ENCODE peak calls at places on chromosome 5, in five cellular contexts. N is thoracic aorta; V is cardiac muscle cell; S is CD4-positive, alpha-beta T cell; I is GM20000. R is an unnamed sample.

GRCh38 chr5:116577064-116577788 is 2.6 kb upstream of the SEMA6A start:
- DNase-seq in S (no peak), N (no peak), V (no peak), I (peak; percentile 71), R (no peak)

GRCh38 chr5:64766934-64767333 is 1.6 kb downstream of the SREK1IP1 start:
- DNase-seq in S (no peak), N (no peak), I (no peak), V (no peak), R (no peak)

GRCh38 chr5:160023883-160024635 is 15.1 kb downstream of the TTC1 start:
- DNase-seq in V (peak; percentile 52), I (no peak), S (no peak), N (no peak), R (no peak)

GRCh38 chr5:8327016-8327415 is 458.1 kb downstream of the MTRR start:
- DNase-seq in N (no peak), V (no peak), S (no peak), I (no peak), R (no peak)

GRCh38 chr5:53167836-53168235 is 58.3 kb upstream of the MOCS2 start:
- DNase-seq in S (no peak), N (no peak), I (no peak), V (peak; percentile 86), R (no peak)

GRCh38 chr5:527646-528591 is 3.7 kb upstream of the SLC9A3 start:
- DNase-seq in S (no peak), V (no peak), N (no peak), I (peak; percentile 82), R (no peak)

GRCh38 chr5:168946363-168946762 is 354.6 kb downstream of the SLIT3 start:
- DNase-seq in N (no peak), I (no peak), S (no peak), V (peak; percentile 13), R (no peak)

GRCh38 chr5:21094619-21095018 is 1106.6 kb upstream of the CDH18 start:
- DNase-seq in N (no peak), S (no peak), I (no peak), V (no peak), R (no peak)

GRCh38 chr5:148687427-148687826 is 33.1 kb upstream of the HTR4 start:
- DNase-seq in I (no peak), S (no peak), V (peak; percentile 34), N (no peak), R (no peak)

GRCh38 chr5:58378613-58379385 is 81.1 kb downstream of the PLK2 start:
- DNase-seq in N (no peak), V (no peak), I (no peak), S (no peak), R (no peak)

GRCh38 chr5:76082790-76083554 is at the start of gene SV2C:
- DNase-seq in S (no peak), N (no peak), V (peak; percentile 10), I (peak; percentile 45), R (peak; percentile 40)

GRCh38 chr5:176647030-176647869 is at the start of gene TSPAN17:
- DNase-seq in V (peak; percentile 99), N (peak; percentile 100), I (peak; percentile 100), S (peak; percentile 91), R (peak; percentile 99)
- TF ChIP-seq CTCF in V (peak; percentile 40), N (peak; percentile 11), I (peak; percentile 12), S (no peak), R (peak; percentile 22)

GRCh38 chr5:173187054-173187743 is 42.9 kb downstream of the BNIP1 start:
- DNase-seq in S (no peak), I (no peak), V (no peak), N (no peak), R (no peak)
- TF ChIP-seq CTCF in S (no peak), I (peak; percentile 13), V (no peak), N (no peak), R (no peak)

GRCh38 chr5:180284161-180284560 is 7.7 kb downstream of the MAPK9 start:
- DNase-seq in N (no peak), S (no peak), I (no peak), V (no peak), R (no peak)
- TF ChIP-seq CTCF in N (no peak), S (no peak), I (no peak), V (no peak), R (no peak)

GRCh38 chr5:127442085-127442484 is 75.4 kb upstream of the PRRC1 start:
- DNase-seq in S (no peak), N (no peak), I (peak; percentile 21), V (peak; percentile 36), R (no peak)
- TF ChIP-seq CTCF in S (no peak), N (no peak), I (no peak), V (peak; percentile 23), R (peak; percentile 22)

GRCh38 chr5:88830567-88830966 is 52.4 kb downstream of the MEF2C start:
- DNase-seq in I (no peak), V (no peak), S (no peak), N (no peak), R (no peak)

GRCh38 chr5:88826959-88827585 is 55.9 kb downstream of the MEF2C start:
- DNase-seq in N (no peak), V (peak; percentile 85), I (no peak), S (no peak), R (no peak)

GRCh38 chr5:88827997-88828396 is 55.0 kb downstream of the MEF2C start:
- DNase-seq in I (no peak), S (no peak), N (no peak), V (no peak), R (no peak)

GRCh38 chr5:88829773-88830172 is 53.2 kb downstream of the MEF2C start:
- DNase-seq in S (no peak), N (no peak), I (no peak), V (no peak), R (no peak)

DNA sequence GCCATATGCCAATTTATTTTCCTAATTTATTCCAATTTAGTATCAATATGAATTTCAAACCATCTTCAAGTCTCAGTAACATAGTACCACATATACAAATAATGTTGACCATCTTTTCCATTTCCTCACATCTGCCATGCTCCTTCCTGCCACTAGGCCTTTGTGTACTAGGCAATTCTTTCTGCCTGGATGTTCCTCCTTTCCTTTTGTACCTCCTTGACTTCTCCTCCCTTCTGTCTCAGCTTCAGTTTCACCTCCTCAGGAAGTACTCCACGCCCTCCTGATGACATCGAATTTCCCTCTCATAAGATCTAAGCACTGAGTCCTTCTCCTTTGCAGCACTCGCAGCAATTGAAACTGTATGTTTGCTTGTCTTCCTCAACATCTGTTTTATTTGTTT is 53.9 kb downstream of the MEF2C start:
- DNase-seq in S (no peak), V (no peak), I (no peak), N (no peak), R (no peak)
- TF ChIP-seq CTCF in S (no peak), V (peak; percentile 22), I (no peak), N (peak; percentile 46), R (no peak)

DNA sequence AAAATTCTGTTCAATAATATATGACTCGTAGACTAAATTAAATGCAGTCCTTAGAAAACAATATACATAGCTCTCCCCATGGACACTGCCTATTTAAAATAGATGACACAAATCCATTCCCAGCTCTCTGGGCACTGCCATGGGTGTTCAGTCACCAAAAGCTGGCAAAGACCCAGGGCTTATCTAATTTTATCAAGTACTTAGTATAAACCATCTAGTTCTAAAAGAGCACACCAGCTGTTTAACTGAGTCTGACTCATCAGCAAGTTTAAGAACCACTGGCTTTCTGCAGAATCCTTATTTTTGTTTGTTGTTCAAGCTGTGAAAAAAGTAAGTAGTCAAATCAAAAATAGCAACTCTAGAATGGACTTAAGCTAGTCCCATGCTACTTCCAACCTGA is 107.6 kb downstream of the PLPP1 start:
- DNase-seq in V (peak; percentile 67), I (no peak), N (peak; percentile 38), S (no peak), R (no peak)
- TF ChIP-seq CTCF in V (no peak), I (no peak), N (no peak), S (no peak), R (no peak)

GRCh38 chr5:171610686-171611085 is 174.9 kb upstream of the SMIM23 start:
- DNase-seq in N (no peak), V (no peak), S (no peak), I (no peak), R (no peak)

GRCh38 chr5:171610053-171610452 is 175.6 kb upstream of the SMIM23 start:
- DNase-seq in S (no peak), N (no peak), V (no peak), I (no peak), R (no peak)

GRCh38 chr5:171607863-171608262 is 177.8 kb upstream of the SMIM23 start:
- DNase-seq in N (no peak), I (no peak), S (no peak), V (no peak), R (no peak)

GRCh38 chr5:171604195-171604594 is 181.4 kb upstream of the SMIM23 start:
- DNase-seq in V (no peak), N (no peak), S (no peak), I (no peak), R (no peak)

DNA sequence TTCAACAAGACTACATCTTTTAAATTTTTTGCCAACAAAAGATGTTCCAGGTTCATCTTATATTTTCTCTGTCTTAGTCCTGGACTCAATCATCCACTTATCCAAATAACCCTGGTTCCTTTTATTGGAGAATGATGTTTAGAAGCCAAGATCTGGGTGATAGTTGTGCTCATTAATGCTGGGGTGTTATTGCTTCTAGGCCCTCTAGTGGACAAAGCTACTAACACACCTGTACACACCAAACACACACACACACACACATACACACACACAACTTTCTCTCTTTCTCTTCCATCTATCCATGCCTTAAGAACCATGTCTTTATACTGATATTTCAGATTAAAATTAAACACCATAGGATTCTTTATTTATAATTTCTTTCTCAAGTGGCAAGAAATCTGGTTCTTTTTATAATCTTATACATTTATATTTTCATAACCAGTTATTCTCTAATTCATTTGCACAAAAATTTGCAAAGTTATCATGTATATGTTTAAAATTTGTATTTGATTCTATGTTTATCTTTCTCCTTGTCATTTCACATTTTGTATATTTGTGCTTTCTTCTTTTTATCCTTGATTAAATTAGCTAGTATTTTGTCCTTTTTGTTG is 179.1 kb upstream of the SMIM23 start:
- DNase-seq in V (no peak), S (no peak), N (no peak), I (no peak), R (no peak)
- TF ChIP-seq CTCF in V (peak; percentile 40), S (no peak), N (no peak), I (no peak), R (peak; percentile 7)

GRCh38 chr5:141084487-141084989 is 9.9 kb upstream of the PCDHB2 start:
- DNase-seq in V (peak; percentile 41), N (no peak), S (peak; percentile 33), I (no peak), R (no peak)
- TF ChIP-seq CTCF in V (peak; percentile 23), N (peak; percentile 28), S (peak; percentile 39), I (no peak), R (no peak)

R was measured in D721Med.